ENCODE peak calls at places on chromosomes 5 and 9, in eight cellular contexts. A is CD8-positive, alpha-beta T cell; C is neural progenitor cell; U is GM23248; W is lower lobe of right lung; G is fibroblast of lung; V is CD4-positive, CD25-positive, alpha-beta regulatory T cell; H is IMR-90. P is an unnamed sample.

GRCh38 chr9:127154003-127154389 is 31.6 kb upstream of the ANGPTL2 start:
- DNase-seq in A (peak; percentile 29), C (no peak), U (no peak), W (no peak), G (no peak), V (no peak), H (no peak), P (no peak)

GRCh38 chr9:94861589-94862241 is 135.2 kb downstream of the AOPEP start:
- DNase-seq in A (peak; percentile 50), C (no peak), U (peak; percentile 94), W (no peak), G (peak; percentile 83), V (no peak), H (peak; percentile 85), P (no peak)

GRCh38 chr9:106648799-106649198 is 214.2 kb upstream of the ZNF462 start:
- DNase-seq in A (no peak), C (no peak), U (peak; percentile 26), W (no peak), G (peak; percentile 8), V (no peak), H (peak; percentile 13), P (no peak)

GRCh38 chr5:137152616-137153015 is 346.5 kb downstream of the SPOCK1 start:
- DNase-seq in A (no peak), C (no peak), U (no peak), W (no peak), G (peak; percentile 88), V (no peak), H (no peak), P (no peak)

GRCh38 chr5:85484982-85485574 is 1100.4 kb upstream of the EDIL3 start:
- DNase-seq in A (no peak), C (peak; percentile 39), U (no peak), W (no peak), G (no peak), V (no peak), H (no peak), P (no peak)

GRCh38 chr5:52452098-52452497 is 335.6 kb upstream of the ITGA1 start:
- DNase-seq in A (no peak), C (no peak), U (no peak), W (no peak), G (no peak), V (no peak), H (no peak), P (no peak)

GRCh38 chr5:116157902-116158301 is 73.1 kb downstream of the COMMD10 start:
- DNase-seq in A (no peak), C (no peak), U (no peak), W (no peak), G (peak; percentile 41), V (no peak), H (no peak), P (no peak)

GRCh38 chr9:130845901-130846381 is 10.9 kb downstream of the ABL1 start:
- DNase-seq in A (no peak), C (peak; percentile 38), U (peak; percentile 81), W (no peak), G (peak; percentile 91), V (no peak), H (peak; percentile 93), P (no peak)

GRCh38 chr5:181170237-181170830 is 22.9 kb downstream of the OR2V2 start:
- DNase-seq in A (no peak), C (peak; percentile 61), U (peak; percentile 22), W (no peak), G (no peak), V (no peak), H (no peak), P (no peak)

GRCh38 chr9:136808075-136808780 is 480 bp downstream of the RABL6 start:
- DNase-seq in A (peak; percentile 67), C (peak; percentile 58), U (peak; percentile 57), W (peak; percentile 62), G (no peak), V (peak; percentile 33), H (no peak), P (peak; percentile 40)

GRCh38 chr9:120434532-120434931 is 145.4 kb downstream of the CDK5RAP2 start:
- DNase-seq in A (no peak), C (no peak), U (peak; percentile 78), W (no peak), G (peak; percentile 84), V (no peak), H (peak; percentile 93), P (no peak)

GRCh38 chr5:38948501-38948900 is 102.7 kb downstream of the OSMR start:
- DNase-seq in A (no peak), C (no peak), U (peak; percentile 83), W (no peak), G (peak; percentile 52), V (no peak), H (peak; percentile 65), P (no peak)

GRCh38 chr9:36192196-36192595 is 1.5 kb downstream of the CLTA start:
- DNase-seq in A (no peak), C (peak; percentile 45), U (peak; percentile 29), W (no peak), G (no peak), V (no peak), H (peak; percentile 20), P (no peak)

GRCh38 chr5:179668404-179668803 is 12.4 kb downstream of the CBY3 start:
- DNase-seq in A (peak; percentile 51), C (peak; percentile 87), U (peak; percentile 71), W (no peak), G (peak; percentile 15), V (peak; percentile 27), H (peak; percentile 54), P (peak; percentile 19)

GRCh38 chr5:140345919-140346347 is 470 bp downstream of the HBEGF start:
- DNase-seq in A (no peak), C (peak; percentile 85), U (peak; percentile 83), W (peak; percentile 81), G (peak; percentile 69), V (no peak), H (peak; percentile 66), P (no peak)

GRCh38 chr5:118377420-118377819 is 610.9 kb downstream of the DTWD2 start:
- DNase-seq in A (no peak), C (no peak), U (no peak), W (no peak), G (no peak), V (no peak), H (no peak), P (no peak)

GRCh38 chr5:157106668-157107461 is 2.0 kb downstream of the HAVCR2 start:
- DNase-seq in A (no peak), C (no peak), U (peak; percentile 22), W (peak; percentile 76), G (peak; percentile 20), V (no peak), H (peak; percentile 3), P (no peak)

GRCh38 chr5:2685651-2686050 is 65.8 kb downstream of the IRX2 start:
- DNase-seq in A (no peak), C (no peak), U (peak; percentile 50), W (no peak), G (peak; percentile 97), V (no peak), H (peak; percentile 0), P (no peak)
- H3K9me3 ChIP-seq in A (no peaks in the 10 kb centered on the region), C (no peaks in the 10 kb centered on the region), U (no peaks in the 10 kb centered on the region), W (no peaks in the 10 kb centered on the region), G (no peaks in the 10 kb centered on the region), V (no peaks in the 10 kb centered on the region), H (peaks cover 50% of the 10 kb centered on the region), P (no peaks in the 10 kb centered on the region)

GRCh38 chr9:133607381-133607780 is 1.8 kb downstream of the FAM163B start:
- DNase-seq in A (no peak), C (no peak), U (no peak), W (peak; percentile 17), G (no peak), V (no peak), H (no peak), P (no peak)
- H3K9me3 ChIP-seq in A (no peaks in the 10 kb centered on the region), C (no peaks in the 10 kb centered on the region), U (no peaks in the 10 kb centered on the region), W (no peaks in the 10 kb centered on the region), G (no peaks in the 10 kb centered on the region), V (no peaks in the 10 kb centered on the region), H (no peaks in the 10 kb centered on the region), P (no peaks in the 10 kb centered on the region)

GRCh38 chr9:2174321-2174720 is 159.2 kb downstream of the SMARCA2 start:
- DNase-seq in A (no peak), C (no peak), U (no peak), W (no peak), G (no peak), V (no peak), H (no peak), P (no peak)

GRCh38 chr9:2173861-2174260 is 158.7 kb downstream of the SMARCA2 start:
- DNase-seq in A (no peak), C (no peak), U (no peak), W (no peak), G (no peak), V (no peak), H (no peak), P (no peak)

GRCh38 chr9:2170737-2171136 is 155.6 kb downstream of the SMARCA2 start:
- DNase-seq in A (no peak), C (no peak), U (no peak), W (no peak), G (no peak), V (no peak), H (no peak), P (no peak)

GRCh38 chr9:2174911-2175310 is 159.8 kb downstream of the SMARCA2 start:
- DNase-seq in A (no peak), C (no peak), U (no peak), W (no peak), G (no peak), V (no peak), H (no peak), P (no peak)

DNA sequence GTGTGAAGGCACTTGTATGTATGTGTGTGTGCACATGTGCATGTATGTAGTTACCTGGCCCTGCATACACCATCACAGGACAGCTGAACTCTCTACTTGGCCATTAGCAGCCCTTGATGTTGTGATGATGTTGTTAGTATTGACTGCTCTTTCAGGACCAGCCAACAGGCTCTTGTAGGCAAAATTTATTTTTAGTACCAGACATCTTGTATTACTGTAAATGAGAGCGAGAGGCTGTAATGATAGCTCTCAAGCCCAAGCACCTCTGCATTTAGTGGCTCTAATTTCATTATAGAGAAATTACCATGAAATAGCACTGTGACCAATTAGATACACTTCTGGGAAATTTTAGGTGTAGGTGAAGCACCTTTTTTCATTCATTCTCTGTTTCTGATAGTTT is 158.0 kb downstream of the SMARCA2 start:
- DNase-seq in A (no peak), C (no peak), U (no peak), W (no peak), G (no peak), V (no peak), H (no peak), P (no peak)
- H3K9me3 ChIP-seq in A (no peaks in the 10 kb centered on the region), C (no peaks in the 10 kb centered on the region), U (no peaks in the 10 kb centered on the region), W (no peaks in the 10 kb centered on the region), G (no peaks in the 10 kb centered on the region), V (no peaks in the 10 kb centered on the region), H (no peaks in the 10 kb centered on the region), P (no peaks in the 10 kb centered on the region)

GRCh38 chr5:170920196-170920595 is 58.4 kb downstream of the RANBP17 start:
- DNase-seq in A (no peak), C (no peak), U (peak; percentile 8), W (no peak), G (peak; percentile 27), V (no peak), H (peak; percentile 14), P (no peak)

DNA sequence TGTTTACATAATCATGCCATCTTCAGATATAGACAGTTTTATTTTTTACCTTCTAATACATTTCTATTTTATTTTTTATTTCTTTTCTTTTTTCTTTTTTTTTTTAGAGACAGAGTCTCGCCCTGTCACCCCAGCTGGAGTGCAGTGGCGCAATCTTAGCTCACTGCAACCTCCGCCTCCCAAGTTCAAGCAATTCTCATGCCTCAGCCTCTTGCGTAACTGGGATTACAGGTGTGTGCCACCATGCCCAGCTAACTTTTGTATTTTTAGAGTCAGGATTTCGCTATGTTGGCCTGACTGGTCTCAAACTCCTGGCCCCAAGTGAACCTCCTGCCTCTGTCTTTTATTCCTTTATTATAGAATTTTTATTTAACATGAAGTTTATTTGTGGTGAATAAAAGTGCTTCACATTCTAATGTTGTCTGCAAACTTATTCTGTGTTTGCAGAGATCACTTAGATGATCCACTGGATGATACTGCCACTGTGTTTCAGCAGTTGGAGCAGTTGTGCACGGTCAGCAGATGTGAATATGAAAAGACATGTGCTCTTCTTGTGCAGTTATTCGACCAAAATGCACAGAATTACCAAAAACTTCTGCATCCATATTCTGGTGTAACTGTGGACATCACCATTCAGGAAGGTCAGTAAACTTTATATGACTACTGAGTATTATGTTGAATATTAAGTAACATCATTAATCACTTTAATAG is 62.2 kb downstream of the RANBP17 start:
- DNase-seq in A (no peak), C (no peak), U (no peak), W (no peak), G (no peak), V (no peak), H (no peak), P (no peak)
- H3K9me3 ChIP-seq in A (no peaks in the 10 kb centered on the region), C (no peaks in the 10 kb centered on the region), U (no peaks in the 10 kb centered on the region), W (no peaks in the 10 kb centered on the region), G (no peaks in the 10 kb centered on the region), V (no peaks in the 10 kb centered on the region), H (no peaks in the 10 kb centered on the region), P (no peaks in the 10 kb centered on the region)

P was measured in T-helper 17 cell.